ENCODE peak calls at places on chromosome 2, in four cellular contexts. One of them, this sample, is unnamed.

GRCh38 chr2:157229572-157229971 is 27.9 kb upstream of the GALNT5 start:
- DNase-seq in nucleus accumbens: no peak
- DNase-seq in GM04503: peak
- DNase-seq in Peyer's patch: no peak
- DNase-seq in this sample: no peak

GRCh38 chr2:28707592-28707991 is 44.0 kb upstream of the PPP1CB start:
- DNase-seq in GM04503: no peak
- DNase-seq in nucleus accumbens: peak
- DNase-seq in Peyer's patch: no peak
- DNase-seq in this sample: no peak

GRCh38 chr2:158011055-158011771 is 90.5 kb upstream of the UPP2 start:
- DNase-seq in nucleus accumbens: no peak
- DNase-seq in Peyer's patch: no peak
- DNase-seq in GM04503: no peak
- DNase-seq in this sample: no peak

GRCh38 chr2:37343537-37344434 is 644 bp upstream of the QPCT start:
- DNase-seq in GM04503: no peak
- DNase-seq in nucleus accumbens: no peak
- DNase-seq in Peyer's patch: no peak
- DNase-seq in this sample: no peak

GRCh38 chr2:30108192-30108591 is 38.6 kb upstream of the YPEL5 start:
- DNase-seq in GM04503: no peak
- DNase-seq in Peyer's patch: no peak
- DNase-seq in nucleus accumbens: no peak
- DNase-seq in this sample: no peak

GRCh38 chr2:221211653-221212052 is 360.5 kb downstream of the EPHA4 start:
- DNase-seq in GM04503: no peak
- DNase-seq in Peyer's patch: no peak
- DNase-seq in nucleus accumbens: no peak
- DNase-seq in this sample: no peak

GRCh38 chr2:199983534-199983933 is 28.2 kb downstream of the MAIP1 start:
- DNase-seq in Peyer's patch: no peak
- DNase-seq in nucleus accumbens: no peak
- DNase-seq in GM04503: no peak
- DNase-seq in this sample: no peak

GRCh38 chr2:223049356-223049755 is 2.6 kb upstream of the KCNE4 start:
- DNase-seq in Peyer's patch: no peak
- DNase-seq in GM04503: no peak
- DNase-seq in nucleus accumbens: no peak
- DNase-seq in this sample: no peak

GRCh38 chr2:26982102-26982742 is 11.8 kb downstream of the MAPRE3 start:
- DNase-seq in Peyer's patch: peak
- DNase-seq in nucleus accumbens: peak
- DNase-seq in GM04503: no peak
- DNase-seq in this sample: no peak

GRCh38 chr2:48844418-48845155 is 89.1 kb upstream of the LHCGR start:
- DNase-seq in Peyer's patch: no peak
- DNase-seq in nucleus accumbens: no peak
- DNase-seq in GM04503: no peak
- DNase-seq in this sample: no peak

This sample was measured in smooth muscle cell of the brain vasculature.